ENCODE peak calls at places on chromosomes 3 and 15, in four cellular contexts. P is K562, R is HepG2, L is A549. V is an unnamed sample.

GRCh38 chr15:53625260-53625659 is 134.2 kb downstream of the WDR72 start:
- DNase-seq in L (no peak), R (no peak), P (no peak), V (no peak)

GRCh38 chr15:64525828-64526530 is 65.6 kb downstream of the ZNF609 start:
- DNase-seq in R (no peak), P (no peak), L (no peak), V (no peak)

GRCh38 chr3:125219261-125219701 is 6.7 kb upstream of the SLC12A8 start:
- DNase-seq in R (no peak), P (no peak), L (no peak), V (no peak)

GRCh38 chr3:138365253-138365555 is 16.8 kb downstream of the MRAS start:
- DNase-seq in R (no peak), P (no peak), L (no peak), V (no peak)

GRCh38 chr15:38147246-38147645 is 105.4 kb upstream of the SPRED1 start:
- DNase-seq in P (no peak), R (no peak), L (no peak), V (no peak)

GRCh38 chr3:33911525-33912322 is 113.3 kb downstream of the PDCD6IP start:
- DNase-seq in P (peak; percentile 77), R (no peak), L (peak; percentile 41), V (no peak)

GRCh38 chr3:42012378-42012934 is 50.6 kb upstream of the ULK4 start:
- DNase-seq in P (no peak), R (no peak), L (no peak), V (no peak)

GRCh38 chr15:54046093-54046492 is 67.9 kb downstream of the UNC13C start:
- DNase-seq in P (no peak), L (no peak), R (no peak), V (no peak)

GRCh38 chr3:197753263-197753662 is 3.6 kb downstream of the FYTTD1 start:
- DNase-seq in P (peak; percentile 11), R (no peak), L (no peak), V (no peak)

GRCh38 chr3:141227752-141228151 is 3.9 kb upstream of the PXYLP1 start:
- DNase-seq in R (no peak), L (no peak), P (no peak), V (no peak)

GRCh38 chr15:41648770-41649169 is 11.4 kb upstream of the MGA start:
- DNase-seq in R (no peak), P (no peak), L (no peak), V (no peak)

GRCh38 chr3:56923546-56924224 is 121.9 kb upstream of the ARHGEF3 start:
- DNase-seq in L (peak; percentile 52), P (peak; percentile 2), R (no peak), V (no peak)

GRCh38 chr3:136751259-136752045 is 726 bp downstream of the STAG1 start:
- DNase-seq in R (peak; percentile 82), L (peak; percentile 78), P (peak; percentile 84), V (peak; percentile 79)

GRCh38 chr3:187183903-187184302 is 13.4 kb upstream of the RTP1 start:
- DNase-seq in R (no peak), L (no peak), P (no peak), V (no peak)

GRCh38 chr3:61924065-61924740 is 362.8 kb downstream of the PTPRG start:
- DNase-seq in L (no peak), P (no peak), R (no peak), V (no peak)

GRCh38 chr3:126500016-126500415 is 17.6 kb downstream of the UROC1 start:
- DNase-seq in R (no peak), P (no peak), L (no peak), V (no peak)

GRCh38 chr15:33675246-33675645 is 293.1 kb upstream of the CHRM5 start:
- DNase-seq in L (peak; percentile 53), R (no peak), P (peak; percentile 49), V (no peak)

GRCh38 chr15:51046799-51047449 is 47.8 kb downstream of the TNFAIP8L3 start:
- DNase-seq in L (no peak), P (no peak), R (peak; percentile 78), V (no peak)

DNA sequence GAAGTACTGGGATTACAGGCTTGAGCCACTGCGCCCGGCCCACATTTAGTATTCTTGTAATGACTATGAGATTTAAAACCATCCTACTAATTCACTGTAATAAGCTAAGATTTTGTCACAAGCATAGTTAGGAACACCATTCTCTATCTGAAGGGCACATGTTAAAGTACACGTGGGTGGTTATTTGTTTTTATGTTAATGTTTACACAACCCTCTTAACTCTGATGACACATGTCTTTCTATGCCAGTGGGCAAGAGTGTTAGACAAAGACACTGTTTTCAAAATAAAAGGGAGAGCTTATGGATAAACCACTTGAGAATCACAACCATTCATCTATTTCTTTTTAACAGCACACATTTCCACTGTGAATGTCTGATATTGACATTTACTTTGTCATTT is 537.6 kb upstream of the IL12A start:
- DNase-seq in R (peak; percentile 1), P (no peak), L (no peak), V (no peak)
- TF ChIP-seq JUN in R (no peak), P (no peak), L (no peak), V (no peak)

GRCh38 chr3:46245155-46245554 is 2.9 kb downstream of the CCR3 start:
- DNase-seq in R (no peak), L (no peak), P (no peak), V (no peak)
- TF ChIP-seq HMGXB4 in R (no peak), L (no peak), P (no peak), V (no peak)

GRCh38 chr3:143657391-143657790 is 190.9 kb downstream of the SLC9A9 start:
- DNase-seq in L (no peak), P (no peak), R (no peak), V (no peak)
- TF ChIP-seq ESRRA in L (no peak), P (no peak), R (no peak), V (no peak)

GRCh38 chr3:20078194-20078709 is 38.0 kb downstream of the KAT2B start:
- DNase-seq in R (no peak), L (no peak), P (no peak), V (no peak)
- TF ChIP-seq JUN in R (no peak), L (no peak), P (no peak), V (no peak)

DNA sequence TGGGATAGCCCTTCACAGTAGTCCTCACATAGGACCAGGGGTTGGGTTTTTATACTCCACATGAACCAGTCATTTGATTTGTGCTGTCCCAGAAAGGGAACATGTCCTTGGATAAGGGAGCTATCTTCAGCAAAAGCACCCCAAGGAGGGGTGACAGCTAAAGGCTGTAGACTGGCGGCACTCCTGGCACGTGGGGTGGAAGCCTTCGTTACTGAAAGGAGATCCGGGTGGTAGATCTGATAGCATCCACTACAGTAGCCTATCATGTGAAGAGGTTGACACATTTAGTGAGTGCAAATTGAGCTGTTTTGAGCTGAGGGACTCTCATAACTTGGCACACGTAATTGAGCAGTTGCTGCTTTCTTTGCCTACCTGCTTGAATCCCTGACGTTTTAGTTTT is 588.8 kb upstream of the GOLIM4 start:
- DNase-seq in P (no peak), R (no peak), L (no peak), V (no peak)
- TF ChIP-seq HMGXB4 in P (no peak), R (no peak), L (no peak), V (no peak)

DNA sequence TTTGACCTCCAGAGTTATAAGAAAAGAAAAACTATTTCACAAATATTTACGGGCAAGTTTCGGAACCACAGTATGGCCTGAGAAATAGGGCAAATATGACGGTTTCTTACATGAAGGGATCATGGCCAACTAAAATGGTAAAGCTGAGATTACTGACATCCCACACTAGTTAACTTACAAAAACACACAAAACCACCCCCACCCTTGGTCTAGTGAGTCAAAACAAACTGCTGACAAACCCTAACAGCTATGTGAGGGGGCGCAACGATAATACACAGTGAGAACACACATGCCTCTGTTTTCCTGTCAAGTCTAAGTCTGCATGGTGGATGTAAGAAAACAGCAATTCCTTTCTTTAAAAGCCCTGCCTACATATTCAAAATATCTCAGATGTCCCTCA is 32.3 kb downstream of the CBLB start:
- DNase-seq in L (no peak), R (peak; percentile 20), P (no peak), V (no peak)
- TF ChIP-seq ESRRA in L (no peak), R (no peak), P (no peak), V (no peak)

V was measured in WTC11.